ENCODE peak calls at places on chromosomes 2 and 18, in four cellular contexts. W is K562, L is WTC11, S is HepG2. K is an unnamed sample.

GRCh38 chr2:101012054-101012705 is 10.1 kb downstream of the RPL31 start:
- DNase-seq in W (no peak), L (no peak), S (no peak), K (no peak)

GRCh38 chr2:235500761-235501662 is 7.2 kb downstream of the AGAP1 start:
- DNase-seq in W (peak), L (no peak), S (no peak), K (no peak)

GRCh38 chr18:79764131-79764530 is 33.6 kb upstream of the KCNG2 start:
- DNase-seq in W (no peak), L (no peak), S (no peak), K (no peak)

GRCh38 chr2:132670104-132670960 is at the start of gene LYPD1:
- DNase-seq in W (no peak), L (peak), S (no peak), K (peak)

GRCh38 chr18:9643549-9643948 is 29.2 kb upstream of the PPP4R1 start:
- DNase-seq in W (no peak), L (peak), S (peak), K (no peak)

GRCh38 chr2:109176489-109176888 is 47.5 kb downstream of the SH3RF3 start:
- DNase-seq in W (no peak), L (no peak), S (no peak), K (no peak)

GRCh38 chr2:727071-727470 is 49.9 kb upstream of the TMEM18 start:
- DNase-seq in W (no peak), L (no peak), S (no peak), K (no peak)

GRCh38 chr2:26901326-26902183 is 53.6 kb downstream of the DPYSL5 start:
- DNase-seq in W (no peak), L (peak), S (no peak), K (no peak)

GRCh38 chr2:47888581-47889280 is 17.6 kb downstream of the FBXO11 start:
- DNase-seq in W (no peak), L (no peak), S (no peak), K (no peak)

GRCh38 chr18:36314754-36315153 is 17.2 kb downstream of the FHOD3 start:
- DNase-seq in W (no peak), L (no peak), S (no peak), K (no peak)

GRCh38 chr2:175579646-175580045 is 398.1 kb upstream of the ATP5MC3 start:
- DNase-seq in W (no peak), L (no peak), S (no peak), K (no peak)

DNA sequence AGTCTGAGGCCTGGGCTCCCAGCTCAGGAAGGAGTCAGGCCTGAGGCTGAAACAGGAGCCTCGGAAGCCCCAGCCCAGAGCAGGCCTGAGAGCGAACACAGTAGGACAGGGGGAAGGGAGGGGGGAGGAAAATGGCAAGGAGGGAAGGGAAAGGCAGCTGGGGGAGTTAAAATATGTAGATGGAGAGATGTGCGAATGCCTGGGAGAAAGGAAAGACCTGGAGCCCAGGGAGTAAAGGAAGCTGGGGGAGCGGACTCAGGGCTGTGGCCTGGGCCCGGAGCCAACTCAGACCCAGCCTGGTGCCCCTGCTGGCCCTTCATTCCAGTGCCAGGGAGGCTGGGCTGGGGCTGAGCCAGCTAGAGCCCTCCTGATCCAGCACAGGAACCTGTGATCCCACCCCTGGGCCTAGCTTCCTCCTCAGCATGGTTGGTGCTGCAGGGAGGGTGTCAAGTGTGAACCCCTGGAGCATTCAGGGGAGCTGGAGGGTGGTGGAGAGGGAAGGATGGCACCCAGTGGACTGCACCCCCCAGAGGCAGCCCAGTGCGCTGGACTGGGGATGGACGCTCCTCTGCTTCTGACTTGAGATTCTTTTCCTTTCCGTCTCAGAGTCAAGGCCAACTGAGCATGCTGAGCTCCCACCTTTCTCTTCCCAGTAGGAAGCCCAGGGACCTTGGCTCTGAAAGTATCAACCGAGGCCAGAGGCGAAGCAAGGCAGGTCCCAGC is 46.3 kb downstream of the EMX1 start:
- DNase-seq in W (no peak), L (peak), S (no peak), K (peak)
- TF ChIP-seq FOXJ3 in W (no peak), L (no peak), S (no peak), K (no peak)

GRCh38 chr2:45132551-45132950 is 123.3 kb upstream of the SIX2 start:
- DNase-seq in W (no peak), L (no peak), S (no peak), K (no peak)

GRCh38 chr2:45137941-45138695 is 128.9 kb upstream of the SIX2 start:
- DNase-seq in W (no peak), L (no peak), S (no peak), K (no peak)

GRCh38 chr2:45131587-45131986 is 122.3 kb upstream of the SIX2 start:
- DNase-seq in W (no peak), L (no peak), S (no peak), K (no peak)

GRCh38 chr2:45134014-45134413 is 124.8 kb upstream of the SIX2 start:
- DNase-seq in W (no peak), L (no peak), S (no peak), K (no peak)

DNA sequence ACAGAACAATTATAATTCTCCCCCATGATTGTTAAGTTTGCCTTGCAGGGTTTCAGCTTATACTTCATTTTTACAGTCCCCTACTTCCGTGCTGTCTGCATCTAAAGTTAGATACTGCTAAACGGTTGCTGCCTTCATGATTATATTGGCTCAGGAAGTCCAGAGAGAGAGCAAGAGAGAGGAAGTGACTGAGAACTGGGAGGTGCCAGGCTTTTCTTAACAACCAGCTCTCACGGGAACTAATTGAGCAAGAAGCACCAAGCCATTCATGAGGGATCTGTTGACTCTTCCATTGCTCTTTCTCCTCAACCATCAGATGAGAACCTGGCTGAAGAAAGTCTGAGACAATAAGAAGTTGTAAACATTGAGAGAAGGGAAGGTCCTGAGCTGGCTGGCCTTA is 125.5 kb upstream of the SIX2 start:
- DNase-seq in W (no peak), L (no peak), S (no peak), K (no peak)
- TF ChIP-seq FOXJ3 in W (no peak), L (no peak), S (no peak), K (no peak)

DNA sequence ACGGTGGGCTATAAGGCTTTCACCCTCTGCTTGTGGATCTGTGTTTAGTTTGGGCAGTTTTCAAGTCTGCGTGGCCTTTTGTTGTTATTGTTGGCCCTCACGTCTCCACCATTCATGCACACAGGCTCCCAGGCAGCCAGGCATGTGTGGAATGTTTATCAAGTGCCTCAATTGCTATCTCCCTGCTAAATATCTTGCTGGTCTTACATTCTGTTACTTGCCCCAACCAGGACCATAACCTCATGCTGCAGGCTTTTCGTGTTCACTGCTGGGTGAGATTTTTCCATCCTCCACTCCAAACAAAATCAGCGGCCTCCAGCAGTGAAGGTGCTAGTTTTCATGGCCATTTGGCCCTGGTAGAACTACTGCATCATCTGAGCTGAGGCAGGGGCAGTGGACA is 63.0 kb upstream of the DSC1 start:
- DNase-seq in W (no peak), L (peak), S (peak), K (no peak)
- TF ChIP-seq FOXJ3 in W (no peak), L (no peak), S (no peak), K (no peak)

GRCh38 chr2:43000242-43001054 is 208.1 kb upstream of the HAAO start:
- DNase-seq in W (no peak), L (no peak), S (peak), K (peak)
- TF ChIP-seq FOXJ3 in W (no peak), L (no peak), S (no peak), K (no peak)

GRCh38 chr2:54503192-54503591 is 47.1 kb downstream of the SPTBN1 start:
- DNase-seq in W (peak), L (peak), S (peak), K (peak)
- TF ChIP-seq FOXJ3 in W (no peak), L (no peak), S (no peak), K (no peak)

GRCh38 chr2:241308832-241309500 is 6.5 kb downstream of the HDLBP start:
- DNase-seq in W (no peak), L (no peak), S (no peak), K (no peak)

GRCh38 chr2:241310917-241311566 is 4.4 kb downstream of the HDLBP start:
- DNase-seq in W (no peak), L (no peak), S (no peak), K (no peak)

GRCh38 chr2:241308267-241308666 is 7.2 kb downstream of the HDLBP start:
- DNase-seq in W (no peak), L (no peak), S (no peak), K (no peak)

GRCh38 chr2:241312082-241312481 is 3.4 kb downstream of the HDLBP start:
- DNase-seq in W (no peak), L (no peak), S (no peak), K (no peak)

GRCh38 chr2:241309684-241310117 is 5.8 kb downstream of the HDLBP start:
- DNase-seq in W (no peak), L (no peak), S (no peak), K (no peak)
- TF ChIP-seq FOXJ3 in W (no peak), L (no peak), S (no peak), K (no peak)

GRCh38 chr2:85907671-85908157 is 18.9 kb upstream of the ST3GAL5 start:
- DNase-seq in W (peak), L (no peak), S (no peak), K (no peak)
- TF ChIP-seq FOXJ3 in W (no peak), L (no peak), S (no peak), K (no peak)

GRCh38 chr2:224393145-224393544 is 8.8 kb downstream of the FAM124B start:
- DNase-seq in W (peak), L (no peak), S (no peak), K (no peak)

GRCh38 chr2:224392545-224392944 is 9.4 kb downstream of the FAM124B start:
- DNase-seq in W (peak), L (no peak), S (no peak), K (no peak)

GRCh38 chr2:224389317-224389716 is 12.6 kb downstream of the FAM124B start:
- DNase-seq in W (no peak), L (no peak), S (no peak), K (no peak)
- TF ChIP-seq FOXJ3 in W (no peak), L (no peak), S (no peak), K (no peak)

DNA sequence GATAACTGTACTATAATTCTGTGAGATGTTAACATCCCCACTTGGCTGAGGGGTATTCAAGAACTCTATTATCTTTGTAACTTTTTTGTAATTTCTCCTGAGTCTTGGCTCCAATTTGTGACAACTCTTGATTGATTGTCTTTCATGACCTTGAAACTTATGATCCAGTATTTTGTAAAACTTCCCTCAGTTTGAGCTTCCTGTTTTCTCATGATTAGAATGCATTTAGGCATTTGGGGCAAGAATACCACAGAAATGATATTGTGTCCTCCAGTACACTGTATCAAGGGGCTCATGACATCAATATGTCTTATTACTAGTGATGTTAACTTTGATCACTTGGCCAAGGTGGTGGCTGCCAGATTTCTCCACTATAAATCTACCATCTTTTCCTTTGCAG is 37.4 kb downstream of the PNO1 start:
- DNase-seq in W (peak), L (no peak), S (no peak), K (no peak)
- TF ChIP-seq FOXJ3 in W (no peak), L (no peak), S (no peak), K (no peak)

K was measured in SK-N-SH.